ENCODE peak calls at places on chromosomes 3 and 15, in eight cellular contexts. V, F, L, N, T, Z, P and U are unnamed samples.

GRCh38 chr15:97561529-97561928 is 399.0 kb upstream of the ARRDC4 start:
- DNase-seq in L (no peak), N (no peak), P (no peak), F (no peak), V (no peak), T (no peak), Z (no peak), U (no peak)

GRCh38 chr15:40941078-40941527 is 12.0 kb downstream of the DLL4 start:
- DNase-seq in Z (no peak), T (no peak), L (no peak), V (no peak), P (no peak), F (no peak), N (no peak), U (no peak)

GRCh38 chr15:96693990-96694517 is 363.6 kb downstream of the NR2F2 start:
- DNase-seq in L (no peak), T (no peak), F (no peak), P (no peak), V (no peak), Z (no peak), N (no peak), U (no peak)

GRCh38 chr3:39753361-39753760 is 56.0 kb upstream of the MYRIP start:
- DNase-seq in Z (no peak), T (no peak), V (no peak), P (no peak), N (no peak), L (no peak), F (no peak), U (no peak)

GRCh38 chr3:128316456-128316855 is 150.2 kb downstream of the DNAJB8 start:
- DNase-seq in F (no peak), Z (no peak), P (no peak), L (peak; percentile 66), V (peak; percentile 34), T (no peak), N (no peak), U (no peak)

GRCh38 chr3:118972974-118973373 is 61.7 kb downstream of the IGSF11 start:
- DNase-seq in Z (no peak), V (no peak), P (no peak), L (no peak), T (no peak), F (no peak), N (no peak), U (no peak)

GRCh38 chr3:112136959-112137693 is 4.1 kb upstream of the GCSAM start:
- DNase-seq in V (peak; percentile 43), T (peak; percentile 34), N (peak; percentile 65), L (peak; percentile 64), F (no peak), P (no peak), Z (peak; percentile 53), U (no peak)

GRCh38 chr3:88150371-88150770 is 612 bp downstream of the C3orf38 start:
- DNase-seq in Z (no peak), L (peak; percentile 25), P (no peak), F (peak; percentile 4), V (peak; percentile 66), T (no peak), N (no peak), U (no peak)

GRCh38 chr3:66261318-66261717 is 40.5 kb downstream of the SLC25A26 start:
- DNase-seq in L (peak; percentile 19), T (peak; percentile 56), V (peak; percentile 58), F (peak; percentile 38), Z (no peak), P (no peak), N (no peak), U (no peak)

GRCh38 chr15:43958894-43959330 is 132.1 kb downstream of the WDR76 start:
- DNase-seq in P (no peak), F (peak; percentile 97), N (peak; percentile 7), V (peak; percentile 88), Z (no peak), T (peak; percentile 94), L (peak; percentile 42), U (no peak)

GRCh38 chr15:90603893-90604292 is 74.2 kb downstream of the CRTC3 start:
- DNase-seq in N (peak; percentile 47), L (peak; percentile 46), P (no peak), F (no peak), T (no peak), V (peak; percentile 59), Z (no peak), U (no peak)

GRCh38 chr3:60788185-60788584 is 463.1 kb downstream of the FHIT start:
- DNase-seq in P (no peak), F (no peak), T (no peak), L (no peak), N (no peak), Z (no peak), V (no peak), U (no peak)

GRCh38 chr15:42289166-42289565 is 15.9 kb upstream of the TMEM87A start:
- DNase-seq in L (no peak), N (no peak), Z (no peak), F (no peak), T (no peak), V (peak; percentile 4), P (no peak), U (no peak)

GRCh38 chr3:138220242-138220641 is 33.1 kb downstream of the ARMC8 start:
- DNase-seq in L (no peak), F (no peak), P (no peak), N (no peak), T (no peak), Z (no peak), V (no peak), U (no peak)

GRCh38 chr15:90817117-90818057 is 51.0 kb upstream of the FURIN start:
- DNase-seq in V (no peak), F (no peak), N (no peak), P (no peak), T (no peak), L (no peak), Z (no peak), U (no peak)

GRCh38 chr3:48445277-48445882 is 1.2 kb upstream of the ATRIP start:
- DNase-seq in P (no peak), L (no peak), V (no peak), Z (no peak), T (no peak), N (no peak), F (no peak), U (no peak)

GRCh38 chr15:31318429-31318828 is 8.2 kb upstream of the KLF13 start:
- DNase-seq in F (no peak), T (no peak), V (no peak), L (no peak), P (no peak), Z (no peak), N (no peak), U (no peak)

GRCh38 chr3:132637590-132637989 is 22.0 kb downstream of the ACAD11 start:
- DNase-seq in V (peak; percentile 71), F (peak; percentile 38), N (no peak), P (no peak), T (peak; percentile 49), Z (no peak), L (peak; percentile 19), U (no peak)
- H3K27ac ChIP-seq in V (peak overlapping the region; percentile 41), F (no peak overlapping the region), N (peak overlapping the region; percentile 47), P (no peak overlapping the region), T (peak overlapping the region; percentile 83), Z (peak overlapping the region; percentile 5), L (no peak overlapping the region), U (no peak overlapping the region)

GRCh38 chr3:134239538-134239937 is 11.1 kb downstream of the RYK start:
- DNase-seq in F (no peak), L (no peak), Z (no peak), N (no peak), P (no peak), T (peak; percentile 43), V (peak; percentile 74), U (no peak)
- H3K4me1 ChIP-seq in F (peaks cover 25% of the 10 kb centered on the region), L (peaks cover 27% of the 10 kb centered on the region), Z (peaks cover 48% of the 10 kb centered on the region), N (peaks cover 51% of the 10 kb centered on the region), P (peaks cover 59% of the 10 kb centered on the region), T (peaks cover 23% of the 10 kb centered on the region), V (peaks cover 73% of the 10 kb centered on the region), U (peaks cover 68% of the 10 kb centered on the region)

GRCh38 chr3:16150285-16150684 is 24.2 kb upstream of the GALNT15 start:
- DNase-seq in V (no peak), T (no peak), L (no peak), N (no peak), P (no peak), Z (no peak), F (no peak), U (no peak)
- H3K27ac ChIP-seq in V (no peak overlapping the region), T (no peak overlapping the region), L (no peak overlapping the region), N (no peak overlapping the region), P (peak overlapping the region; percentile 78), Z (no peak overlapping the region), F (no peak overlapping the region), U (peak overlapping the region; percentile 73)

GRCh38 chr3:187718802-187719201 is 16.4 kb upstream of the RTP2 start:
- DNase-seq in L (no peak), T (no peak), F (no peak), N (no peak), V (no peak), P (no peak), Z (no peak), U (no peak)
- H3K4me1 ChIP-seq in L (no peaks in the 10 kb centered on the region), T (peaks cover 2% of the 10 kb centered on the region), F (no peaks in the 10 kb centered on the region), N (no peaks in the 10 kb centered on the region), V (no peaks in the 10 kb centered on the region), P (peaks cover 37% of the 10 kb centered on the region), Z (no peaks in the 10 kb centered on the region), U (peaks cover 32% of the 10 kb centered on the region)